ENCODE peak calls at places on chromosomes 2 and 18, in six cellular contexts. One of them, this sample, is unnamed.

GRCh38 chr18:42024131-42024530 is 69.1 kb downstream of the PIK3C3 start:
- DNase-seq in Calu3: no peak
- DNase-seq in cardiac fibroblast: no peak
- DNase-seq in MCF 10A: no peak
- DNase-seq in B cell: no peak
- DNase-seq in NB4: no peak
- DNase-seq in this sample: no peak

GRCh38 chr2:6845903-6846302 is 19.8 kb downstream of the CMPK2 start:
- DNase-seq in Calu3: no peak
- DNase-seq in cardiac fibroblast: no peak
- DNase-seq in MCF 10A: no peak
- DNase-seq in B cell: no peak
- DNase-seq in NB4: peak; percentile 28
- DNase-seq in this sample: no peak

GRCh38 chr2:128552806-128553551 is 234.3 kb upstream of the HS6ST1 start:
- DNase-seq in Calu3: no peak
- DNase-seq in cardiac fibroblast: peak; percentile 58
- DNase-seq in MCF 10A: no peak
- DNase-seq in B cell: no peak
- DNase-seq in NB4: no peak
- DNase-seq in this sample: no peak

GRCh38 chr2:131154071-131154531 is 49.0 kb downstream of the PLEKHB2 start:
- DNase-seq in Calu3: peak; percentile 73
- DNase-seq in cardiac fibroblast: peak; percentile 71
- DNase-seq in MCF 10A: peak; percentile 67
- DNase-seq in B cell: peak; percentile 75
- DNase-seq in NB4: peak; percentile 80
- DNase-seq in this sample: peak; percentile 80

GRCh38 chr2:74767618-74768017 is 66.3 kb upstream of the HK2 start:
- DNase-seq in Calu3: no peak
- DNase-seq in cardiac fibroblast: no peak
- DNase-seq in MCF 10A: no peak
- DNase-seq in B cell: no peak
- DNase-seq in NB4: no peak
- DNase-seq in this sample: no peak

GRCh38 chr2:64276417-64277095 is 132.3 kb upstream of the PELI1 start:
- DNase-seq in Calu3: no peak
- DNase-seq in cardiac fibroblast: no peak
- DNase-seq in MCF 10A: no peak
- DNase-seq in B cell: no peak
- DNase-seq in NB4: no peak
- DNase-seq in this sample: no peak

GRCh38 chr2:145789636-145790035 is 1269.7 kb upstream of the ZEB2 start:
- DNase-seq in Calu3: no peak
- DNase-seq in cardiac fibroblast: no peak
- DNase-seq in MCF 10A: no peak
- DNase-seq in B cell: no peak
- DNase-seq in NB4: no peak
- DNase-seq in this sample: peak; percentile 14

GRCh38 chr2:31397099-31397498 is 17.4 kb downstream of the XDH start:
- DNase-seq in Calu3: no peak
- DNase-seq in cardiac fibroblast: no peak
- DNase-seq in MCF 10A: peak; percentile 85
- DNase-seq in B cell: no peak
- DNase-seq in NB4: no peak
- DNase-seq in this sample: no peak

GRCh38 chr2:239882781-239883180 is 142.4 kb downstream of the NDUFA10 start:
- DNase-seq in Calu3: no peak
- DNase-seq in cardiac fibroblast: no peak
- DNase-seq in MCF 10A: no peak
- DNase-seq in B cell: no peak
- DNase-seq in NB4: no peak
- DNase-seq in this sample: no peak

GRCh38 chr2:45964226-45964841 is 312.9 kb downstream of the PRKCE start:
- DNase-seq in Calu3: peak; percentile 96
- DNase-seq in cardiac fibroblast: peak; percentile 90
- DNase-seq in MCF 10A: peak; percentile 100
- DNase-seq in B cell: no peak
- DNase-seq in NB4: no peak
- DNase-seq in this sample: peak; percentile 97

GRCh38 chr2:200797242-200797770 is 14.4 kb upstream of the BZW1 start:
- DNase-seq in Calu3: no peak
- DNase-seq in cardiac fibroblast: peak; percentile 63
- DNase-seq in MCF 10A: peak; percentile 57
- DNase-seq in B cell: no peak
- DNase-seq in NB4: peak; percentile 60
- DNase-seq in this sample: no peak

GRCh38 chr18:3663870-3664512 is 214.0 kb downstream of the TGIF1 start:
- DNase-seq in Calu3: no peak
- DNase-seq in cardiac fibroblast: no peak
- DNase-seq in MCF 10A: no peak
- DNase-seq in B cell: no peak
- DNase-seq in NB4: no peak
- DNase-seq in this sample: no peak

GRCh38 chr18:9508446-9509025 is 33.2 kb downstream of the RALBP1 start:
- DNase-seq in Calu3: no peak
- DNase-seq in cardiac fibroblast: no peak
- DNase-seq in MCF 10A: no peak
- DNase-seq in B cell: no peak
- DNase-seq in NB4: no peak
- DNase-seq in this sample: no peak

GRCh38 chr18:63238711-63239110 is 80.9 kb downstream of the BCL2 start:
- DNase-seq in Calu3: no peak
- DNase-seq in cardiac fibroblast: no peak
- DNase-seq in MCF 10A: no peak
- DNase-seq in B cell: no peak
- DNase-seq in NB4: no peak
- DNase-seq in this sample: no peak

DNA sequence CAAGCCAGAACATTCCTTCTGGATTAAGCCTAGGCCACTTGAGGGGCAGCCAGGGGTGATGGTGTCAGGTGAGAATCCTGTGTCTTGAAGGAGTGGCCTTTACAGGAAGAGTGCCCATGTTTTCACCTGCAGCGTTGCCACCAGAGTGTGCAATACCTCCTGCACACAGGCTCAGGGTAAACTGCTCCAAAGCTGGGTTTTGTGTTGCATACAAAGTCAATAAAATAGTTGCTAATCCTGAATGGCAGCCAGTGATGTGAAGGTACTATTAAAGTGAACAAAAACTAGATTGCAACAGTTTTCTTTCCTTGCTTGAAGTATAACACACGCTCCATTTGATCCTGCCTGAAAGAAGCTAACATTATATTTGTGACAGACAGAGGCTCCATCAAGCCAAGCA is 64.4 kb upstream of the NRP2 start:
- DNase-seq in Calu3: no peak
- DNase-seq in cardiac fibroblast: no peak
- DNase-seq in MCF 10A: no peak
- DNase-seq in B cell: no peak
- DNase-seq in NB4: no peak
- DNase-seq in this sample: no peak
- TF ChIP-seq CTCF in Calu3: no peak
- TF ChIP-seq CTCF in cardiac fibroblast: no peak
- TF ChIP-seq CTCF in MCF 10A: no peak
- TF ChIP-seq CTCF in B cell: no peak
- TF ChIP-seq CTCF in NB4: no peak
- TF ChIP-seq CTCF in this sample: no peak

GRCh38 chr2:10467401-10467800 is 19.3 kb upstream of the ODC1 start:
- DNase-seq in Calu3: no peak
- DNase-seq in cardiac fibroblast: no peak
- DNase-seq in MCF 10A: no peak
- DNase-seq in B cell: no peak
- DNase-seq in NB4: peak; percentile 28
- DNase-seq in this sample: no peak
- TF ChIP-seq CTCF in Calu3: no peak
- TF ChIP-seq CTCF in cardiac fibroblast: no peak
- TF ChIP-seq CTCF in MCF 10A: no peak
- TF ChIP-seq CTCF in B cell: no peak
- TF ChIP-seq CTCF in NB4: no peak
- TF ChIP-seq CTCF in this sample: no peak

GRCh38 chr2:233810385-233810784 is 32.3 kb downstream of the MROH2A start:
- DNase-seq in Calu3: no peak
- DNase-seq in cardiac fibroblast: no peak
- DNase-seq in MCF 10A: no peak
- DNase-seq in B cell: no peak
- DNase-seq in NB4: no peak
- DNase-seq in this sample: no peak

GRCh38 chr2:233803994-233804393 is 25.9 kb downstream of the MROH2A start:
- DNase-seq in Calu3: no peak
- DNase-seq in cardiac fibroblast: no peak
- DNase-seq in MCF 10A: no peak
- DNase-seq in B cell: no peak
- DNase-seq in NB4: no peak
- DNase-seq in this sample: no peak

GRCh38 chr2:233807966-233808892 is 30.1 kb downstream of the MROH2A start:
- DNase-seq in Calu3: no peak
- DNase-seq in cardiac fibroblast: no peak
- DNase-seq in MCF 10A: no peak
- DNase-seq in B cell: no peak
- DNase-seq in NB4: no peak
- DNase-seq in this sample: no peak

GRCh38 chr2:233811087-233811486 is 33.0 kb downstream of the MROH2A start:
- DNase-seq in Calu3: no peak
- DNase-seq in cardiac fibroblast: no peak
- DNase-seq in MCF 10A: no peak
- DNase-seq in B cell: no peak
- DNase-seq in NB4: no peak
- DNase-seq in this sample: no peak

DNA sequence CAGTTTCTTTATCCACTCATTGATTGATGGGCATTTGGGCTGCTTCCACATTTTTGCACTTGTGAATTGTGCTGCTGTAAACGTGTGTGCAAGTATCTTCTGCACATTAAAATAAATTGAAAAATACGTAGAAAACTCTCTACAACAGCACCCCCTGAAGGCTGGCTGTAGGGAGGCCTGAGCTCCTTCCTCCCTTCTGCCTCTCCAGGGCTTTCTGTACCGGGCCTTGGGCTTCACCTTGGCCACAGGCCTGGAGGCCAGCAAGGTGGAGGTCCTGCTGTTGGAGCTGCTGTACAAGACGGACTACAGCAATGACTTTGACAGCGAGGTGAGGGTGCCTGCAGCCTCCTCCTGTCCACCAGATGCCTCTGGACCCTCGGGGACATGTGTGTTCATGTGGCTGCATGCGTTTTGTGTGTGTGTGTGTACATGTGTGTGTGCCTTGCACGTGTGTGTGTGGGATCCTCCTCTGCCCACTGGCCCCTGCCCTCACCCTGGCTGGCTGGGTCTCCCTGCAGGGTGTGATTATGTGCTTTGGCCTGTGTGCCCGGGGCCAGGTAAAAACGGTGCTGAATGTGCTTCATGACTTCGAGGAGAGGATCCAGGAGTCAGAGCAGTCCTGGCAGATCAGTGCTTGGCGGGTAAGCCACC is 29.2 kb downstream of the MROH2A start:
- DNase-seq in Calu3: peak; percentile 13
- DNase-seq in cardiac fibroblast: no peak
- DNase-seq in MCF 10A: peak; percentile 9
- DNase-seq in B cell: no peak
- DNase-seq in NB4: no peak
- DNase-seq in this sample: no peak
- TF ChIP-seq CTCF in Calu3: no peak
- TF ChIP-seq CTCF in cardiac fibroblast: no peak
- TF ChIP-seq CTCF in MCF 10A: no peak
- TF ChIP-seq CTCF in B cell: no peak
- TF ChIP-seq CTCF in NB4: no peak
- TF ChIP-seq CTCF in this sample: no peak

GRCh38 chr2:163887182-163887581 is 151.4 kb upstream of the FIGN start:
- DNase-seq in Calu3: no peak
- DNase-seq in cardiac fibroblast: no peak
- DNase-seq in MCF 10A: no peak
- DNase-seq in B cell: no peak
- DNase-seq in NB4: no peak
- DNase-seq in this sample: no peak
- TF ChIP-seq CTCF in Calu3: peak; percentile 9
- TF ChIP-seq CTCF in cardiac fibroblast: peak; percentile 43
- TF ChIP-seq CTCF in MCF 10A: no peak
- TF ChIP-seq CTCF in B cell: no peak
- TF ChIP-seq CTCF in NB4: no peak
- TF ChIP-seq CTCF in this sample: no peak

GRCh38 chr2:134700730-134701129 is 18.1 kb downstream of the TMEM163 start:
- DNase-seq in Calu3: no peak
- DNase-seq in cardiac fibroblast: no peak
- DNase-seq in MCF 10A: no peak
- DNase-seq in B cell: no peak
- DNase-seq in NB4: no peak
- DNase-seq in this sample: no peak

GRCh38 chr2:134705861-134706586 is 12.8 kb downstream of the TMEM163 start:
- DNase-seq in Calu3: no peak
- DNase-seq in cardiac fibroblast: no peak
- DNase-seq in MCF 10A: no peak
- DNase-seq in B cell: no peak
- DNase-seq in NB4: no peak
- DNase-seq in this sample: no peak

GRCh38 chr2:134707330-134707676 is 11.5 kb downstream of the TMEM163 start:
- DNase-seq in Calu3: no peak
- DNase-seq in cardiac fibroblast: no peak
- DNase-seq in MCF 10A: no peak
- DNase-seq in B cell: no peak
- DNase-seq in NB4: no peak
- DNase-seq in this sample: no peak

GRCh38 chr2:134706587-134707329 is 12.0 kb downstream of the TMEM163 start:
- DNase-seq in Calu3: no peak
- DNase-seq in cardiac fibroblast: no peak
- DNase-seq in MCF 10A: no peak
- DNase-seq in B cell: no peak
- DNase-seq in NB4: peak; percentile 36
- DNase-seq in this sample: no peak

GRCh38 chr2:134704173-134704572 is 14.6 kb downstream of the TMEM163 start:
- DNase-seq in Calu3: no peak
- DNase-seq in cardiac fibroblast: no peak
- DNase-seq in MCF 10A: no peak
- DNase-seq in B cell: no peak
- DNase-seq in NB4: no peak
- DNase-seq in this sample: no peak
- TF ChIP-seq CTCF in Calu3: no peak
- TF ChIP-seq CTCF in cardiac fibroblast: no peak
- TF ChIP-seq CTCF in MCF 10A: no peak
- TF ChIP-seq CTCF in B cell: no peak
- TF ChIP-seq CTCF in NB4: no peak
- TF ChIP-seq CTCF in this sample: no peak

GRCh38 chr2:210399440-210400041 is 77.0 kb downstream of the LANCL1 start:
- DNase-seq in Calu3: no peak
- DNase-seq in cardiac fibroblast: peak; percentile 29
- DNase-seq in MCF 10A: peak; percentile 28
- DNase-seq in B cell: no peak
- DNase-seq in NB4: no peak
- DNase-seq in this sample: peak; percentile 8
- TF ChIP-seq CTCF in Calu3: peak; percentile 15
- TF ChIP-seq CTCF in cardiac fibroblast: peak; percentile 17
- TF ChIP-seq CTCF in MCF 10A: peak; percentile 27
- TF ChIP-seq CTCF in B cell: peak; percentile 37
- TF ChIP-seq CTCF in NB4: no peak
- TF ChIP-seq CTCF in this sample: peak; percentile 27

DNA sequence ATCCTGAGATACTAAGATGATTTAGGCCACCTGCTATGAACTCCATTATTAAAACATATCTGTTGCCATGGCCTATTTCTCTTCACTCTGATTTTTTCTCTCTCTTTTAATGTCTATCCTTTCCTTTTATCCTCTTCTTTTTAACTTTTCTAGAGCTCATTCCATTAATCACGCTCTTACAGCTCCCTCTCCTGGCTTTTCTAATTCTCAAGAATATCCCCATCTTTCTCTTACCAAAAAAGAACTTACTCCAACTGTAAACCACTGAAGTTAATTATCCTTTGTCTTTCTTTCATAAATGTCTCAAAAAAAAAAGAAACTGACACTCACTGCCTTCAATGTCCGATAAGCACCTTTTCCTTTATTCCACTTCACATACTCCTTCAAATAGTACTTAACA is 7.9 kb downstream of the PPP3R1 start:
- DNase-seq in Calu3: no peak
- DNase-seq in cardiac fibroblast: no peak
- DNase-seq in MCF 10A: no peak
- DNase-seq in B cell: no peak
- DNase-seq in NB4: no peak
- DNase-seq in this sample: no peak
- TF ChIP-seq CTCF in Calu3: no peak
- TF ChIP-seq CTCF in cardiac fibroblast: peak; percentile 18
- TF ChIP-seq CTCF in MCF 10A: no peak
- TF ChIP-seq CTCF in B cell: no peak
- TF ChIP-seq CTCF in NB4: no peak
- TF ChIP-seq CTCF in this sample: no peak